ENCODE peak calls at places on chromosomes 3 and 15, in seven cellular contexts. Y, D, K, N, O, U and A are unnamed samples.

GRCh38 chr15:74505837-74506514 is 35.0 kb upstream of the ARID3B start:
- DNase-seq in Y (no peak), D (no peak), K (no peak), N (no peak), O (no peak), U (no peak), A (no peak)

GRCh38 chr15:93520206-93520605 is 431.2 kb upstream of the RGMA start:
- DNase-seq in Y (no peak), D (no peak), K (peak), N (no peak), O (no peak), U (no peak), A (no peak)

GRCh38 chr3:183259087-183259486 is 6.0 kb downstream of the B3GNT5 start:
- DNase-seq in Y (no peak), D (no peak), K (no peak), N (no peak), O (no peak), U (no peak), A (no peak)

GRCh38 chr15:82113116-82113715 is 67.4 kb upstream of the MEX3B start:
- DNase-seq in Y (no peak), D (no peak), K (no peak), N (no peak), O (no peak), U (no peak), A (no peak)

GRCh38 chr3:133437391-133438093 is 37.7 kb downstream of the BFSP2 start:
- DNase-seq in Y (no peak), D (no peak), K (peak), N (peak), O (no peak), U (no peak), A (no peak)

GRCh38 chr3:146953523-146954125 is 348.5 kb upstream of the PLSCR5 start:
- DNase-seq in Y (no peak), D (no peak), K (no peak), N (no peak), O (no peak), U (no peak), A (no peak)

GRCh38 chr3:49799761-49800160 is at the start of gene CDHR4:
- DNase-seq in Y (no peak), D (no peak), K (no peak), N (peak), O (no peak), U (no peak), A (no peak)

GRCh38 chr15:34799149-34799824 is 3.9 kb upstream of the ACTC1 start:
- DNase-seq in Y (no peak), D (no peak), K (peak), N (peak), O (no peak), U (no peak), A (no peak)

GRCh38 chr15:35054380-35054779 is 30.7 kb downstream of the NANOGP8 start:
- DNase-seq in Y (no peak), D (no peak), K (no peak), N (no peak), O (no peak), U (no peak), A (no peak)

GRCh38 chr3:31218082-31218481 is 314.6 kb upstream of the STT3B start:
- DNase-seq in Y (no peak), D (no peak), K (no peak), N (no peak), O (no peak), U (no peak), A (no peak)

GRCh38 chr15:83378921-83379561 is 68.1 kb upstream of the SH3GL3 start:
- DNase-seq in Y (no peak), D (no peak), K (peak), N (peak), O (no peak), U (no peak), A (no peak)

GRCh38 chr15:68589783-68590710 is 11.3 kb downstream of the CORO2B start:
- DNase-seq in Y (no peak), D (no peak), K (no peak), N (no peak), O (no peak), U (no peak), A (no peak)

GRCh38 chr3:196596355-196596754 is 27.9 kb downstream of the FBXO45 start:
- DNase-seq in Y (no peak), D (no peak), K (no peak), N (no peak), O (no peak), U (no peak), A (no peak)

GRCh38 chr15:70199601-70200000 is 101.9 kb upstream of the TLE3 start:
- DNase-seq in Y (no peak), D (no peak), K (no peak), N (no peak), O (no peak), U (no peak), A (no peak)

GRCh38 chr3:128549283-128550112 is 56.5 kb upstream of the GATA2 start:
- DNase-seq in Y (peak), D (no peak), K (no peak), N (peak), O (no peak), U (no peak), A (no peak)

GRCh38 chr3:132789959-132790358 is 67.8 kb upstream of the NPHP3 start:
- DNase-seq in Y (no peak), D (no peak), K (no peak), N (no peak), O (no peak), U (no peak), A (no peak)

GRCh38 chr3:151976211-151977050 is 103.0 kb downstream of the SUCNR1 start:
- DNase-seq in Y (no peak), D (no peak), K (no peak), N (peak), O (no peak), U (no peak), A (no peak)

GRCh38 chr3:16496408-16497222 is 16.9 kb downstream of the RFTN1 start:
- DNase-seq in Y (no peak), D (no peak), K (no peak), N (no peak), O (no peak), U (no peak), A (no peak)

GRCh38 chr15:41971089-41971892 is 1.1 kb downstream of the EHD4 start:
- DNase-seq in Y (peak), D (peak), K (peak), N (peak), O (peak), U (peak), A (peak)

GRCh38 chr3:37161351-37161750 is 13.0 kb downstream of the LRRFIP2 start:
- DNase-seq in Y (no peak), D (no peak), K (no peak), N (no peak), O (no peak), U (no peak), A (no peak)

GRCh38 chr3:16741890-16742289 is 136.7 kb upstream of the DAZL start:
- DNase-seq in Y (no peak), D (no peak), K (no peak), N (peak), O (no peak), U (no peak), A (no peak)

GRCh38 chr3:110815008-110815583 is 256.5 kb upstream of the NECTIN3 start:
- DNase-seq in Y (no peak), D (no peak), K (no peak), N (peak), O (no peak), U (no peak), A (no peak)

GRCh38 chr15:73994912-73995622 is 551 bp downstream of the PML start:
- DNase-seq in Y (no peak), D (no peak), K (peak), N (peak), O (no peak), U (no peak), A (no peak)